ENCODE peak calls at places on chromosomes 4 and X, in seven cellular contexts. R is neuronal stem cell, K is AG08395, D is heart right ventricle, B is epithelial cell of esophagus, J is HS-27A, N is MCF 10A. X is an unnamed sample.

GRCh38 chrX:78801522-78801921 is 54.0 kb downstream of the LPAR4 start:
- DNase-seq in R (no peak), J (no peak), B (no peak), D (no peak), K (no peak), N (no peak), X (no peak)

GRCh38 chr4:77996076-77996475 is 61.0 kb upstream of the FRAS1 start:
- DNase-seq in K (no peak), D (no peak), J (no peak), R (no peak), B (no peak), N (no peak), X (no peak)

GRCh38 chr4:62871057-62871456 is 1538.2 kb downstream of the TECRL start:
- DNase-seq in N (peak; percentile 46), R (no peak), D (no peak), K (no peak), J (no peak), B (no peak), X (no peak)

GRCh38 chrX:3548743-3549441 is 164.6 kb downstream of the PRKX start:
- DNase-seq in B (peak; percentile 43), K (peak; percentile 65), R (peak; percentile 0), J (no peak), D (no peak), N (peak; percentile 71), X (peak; percentile 56)

GRCh38 chrX:29746326-29746725 is 469.0 kb upstream of the MAGEB2 start:
- DNase-seq in N (no peak), R (no peak), D (no peak), J (peak; percentile 43), B (no peak), K (peak; percentile 5), X (no peak)

GRCh38 chr4:187578103-187578502 is 417.5 kb upstream of the ZFP42 start:
- DNase-seq in J (no peak), N (no peak), K (no peak), R (no peak), D (no peak), B (peak; percentile 10), X (no peak)

GRCh38 chrX:40391662-40392061 is 189.1 kb upstream of the ATP6AP2 start:
- DNase-seq in J (no peak), D (no peak), N (no peak), B (no peak), R (no peak), K (no peak), X (no peak)

GRCh38 chr4:6956087-6956433 is 46.4 kb downstream of the TBC1D14 start:
- DNase-seq in D (no peak), K (no peak), B (no peak), J (no peak), N (no peak), R (no peak), X (no peak)

GRCh38 chr4:105474110-105474518 is 252 bp upstream of the PPA2 start:
- DNase-seq in J (no peak), R (no peak), N (peak; percentile 87), K (peak; percentile 93), B (peak; percentile 88), D (peak; percentile 90), X (peak; percentile 91)

GRCh38 chrX:67338262-67338661 is 205.6 kb upstream of the AR start:
- DNase-seq in K (no peak), D (no peak), B (no peak), N (no peak), J (no peak), R (no peak), X (no peak)

GRCh38 chr4:38601244-38601915 is 62.6 kb upstream of the KLF3 start:
- DNase-seq in J (no peak), R (no peak), N (peak; percentile 92), D (no peak), B (peak; percentile 77), K (no peak), X (no peak)

GRCh38 chr4:100372432-100372831 is 145.4 kb downstream of the EMCN start:
- DNase-seq in N (peak; percentile 25), K (no peak), B (peak; percentile 6), J (no peak), R (no peak), D (no peak), X (no peak)

GRCh38 chrX:45592067-45592466 is 391.4 kb upstream of the DIPK2B start:
- DNase-seq in J (no peak), K (no peak), B (no peak), N (no peak), R (no peak), D (no peak), X (no peak)

GRCh38 chr4:28238756-28239155 is 1378.1 kb downstream of the STIM2 start:
- DNase-seq in K (no peak), R (no peak), B (no peak), D (no peak), N (no peak), J (no peak), X (no peak)

GRCh38 chrX:11543249-11543648 is 122.5 kb downstream of the ARHGAP6 start:
- DNase-seq in N (no peak), B (no peak), K (no peak), D (no peak), J (no peak), R (no peak), X (no peak)

GRCh38 chrX:69387559-69388487 is 116.3 kb upstream of the NALF2 start:
- DNase-seq in K (peak; percentile 73), N (peak; percentile 45), B (peak; percentile 40), J (no peak), R (peak; percentile 62), D (peak; percentile 33), X (peak; percentile 92)

GRCh38 chr4:22962186-22962786 is 269.5 kb downstream of the GBA3 start:
- DNase-seq in N (peak; percentile 61), R (no peak), J (no peak), B (peak; percentile 37), K (peak; percentile 59), D (no peak), X (no peak)

X was measured in HAP-1.